ENCODE peak calls at places on chromosomes 12 and 14, in seven cellular contexts. B is mesenchymal stem cell, E is IMR-90, G is mesendoderm, P is neuronal stem cell, C is trophoblast cell, T is H1. H is an unnamed sample.

GRCh38 chr14:56953884-56954283 is 143.6 kb upstream of the OTX2 start:
- DNase-seq in B (no peak), E (no peak), G (peak; percentile 48), P (no peak), C (no peak), T (no peak), H (no peak)

GRCh38 chr14:38808734-38809455 is 294.1 kb downstream of the SEC23A start:
- DNase-seq in B (no peak), E (no peak), G (peak; percentile 53), P (no peak), C (no peak), T (no peak), H (peak; percentile 32)

GRCh38 chr12:115190191-115190590 is 506.2 kb upstream of the TBX3 start:
- DNase-seq in B (no peak), E (no peak), G (no peak), P (no peak), C (no peak), T (no peak), H (no peak)

GRCh38 chr12:47408171-47408871 is 297.5 kb downstream of the RPAP3 start:
- DNase-seq in B (no peak), E (no peak), G (peak; percentile 61), P (no peak), C (peak; percentile 51), T (no peak), H (peak; percentile 54)

GRCh38 chr14:95511687-95512086 is 4.8 kb downstream of the SYNE3 start:
- DNase-seq in B (no peak), E (no peak), G (no peak), P (no peak), C (peak; percentile 9), T (no peak), H (no peak)

GRCh38 chr12:121992059-121992879 is 29.4 kb upstream of the BCL7A start:
- DNase-seq in B (peak; percentile 94), E (peak; percentile 99), G (no peak), P (no peak), C (peak; percentile 84), T (no peak), H (no peak)

GRCh38 chr12:62123721-62124203 is 136.4 kb upstream of the USP15 start:
- DNase-seq in B (peak; percentile 48), E (peak; percentile 56), G (peak; percentile 76), P (peak; percentile 30), C (peak; percentile 66), T (no peak), H (peak; percentile 65)

GRCh38 chr12:94980577-94980976 is 22.9 kb downstream of the NDUFA12 start:
- DNase-seq in B (peak; percentile 48), E (peak; percentile 42), G (no peak), P (no peak), C (peak; percentile 37), T (no peak), H (no peak)

GRCh38 chr14:35229495-35230089 is 62.6 kb upstream of the PSMA6 start:
- DNase-seq in B (no peak), E (no peak), G (peak; percentile 27), P (no peak), C (peak; percentile 50), T (no peak), H (no peak)

GRCh38 chr14:99254391-99255009 is 17.5 kb downstream of the BCL11B start:
- DNase-seq in B (no peak), E (no peak), G (no peak), P (no peak), C (no peak), T (no peak), H (no peak)

GRCh38 chr14:100117647-100118376 is 41.6 kb downstream of the DEGS2 start:
- DNase-seq in B (no peak), E (no peak), G (no peak), P (no peak), C (no peak), T (no peak), H (no peak)

GRCh38 chr12:10849425-10849878 is at the start of gene PRR4:
- DNase-seq in B (no peak), E (no peak), G (no peak), P (no peak), C (no peak), T (no peak), H (no peak)

GRCh38 chr14:100712490-100712889 is 14.2 kb upstream of the DLK1 start:
- DNase-seq in B (no peak), E (no peak), G (no peak), P (no peak), C (no peak), T (no peak), H (no peak)

GRCh38 chr14:104782086-104782822 is 13.3 kb downstream of the AKT1 start:
- DNase-seq in B (no peak), E (no peak), G (no peak), P (no peak), C (no peak), T (no peak), H (no peak)

GRCh38 chr14:54533100-54533499 is 23.4 kb downstream of the CGRRF1 start:
- DNase-seq in B (no peak), E (no peak), G (no peak), P (no peak), C (no peak), T (no peak), H (no peak)
- H2BK5ac ChIP-seq in B (no peak overlapping the region), E (no peak overlapping the region), G (no peak overlapping the region), P (no peak overlapping the region), C (no peak overlapping the region), T (no peak overlapping the region), H (no peak overlapping the region)

DNA sequence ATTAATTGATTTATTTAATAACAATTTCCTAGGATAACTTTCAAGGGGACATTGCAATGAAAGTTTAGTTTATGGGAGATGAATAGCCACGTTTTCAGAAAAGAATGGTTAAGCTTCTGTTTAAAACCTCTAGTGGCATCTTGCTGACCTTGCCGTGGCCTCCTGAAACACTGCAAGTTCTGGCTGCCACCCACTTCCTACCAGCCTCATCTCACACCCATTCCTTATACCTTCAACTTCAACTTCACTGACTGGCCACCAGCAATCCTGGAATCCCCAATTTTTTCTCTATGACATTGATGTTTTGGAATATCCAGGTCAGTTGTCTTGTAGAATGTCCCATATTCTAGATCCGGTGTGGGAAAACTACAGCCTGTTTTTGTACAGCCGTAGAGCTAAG is 5.2 kb upstream of the HELB start:
- DNase-seq in B (no peak), E (no peak), G (no peak), P (no peak), C (no peak), T (no peak), H (no peak)
- H2BK5ac ChIP-seq in B (no peak overlapping the region), E (no peak overlapping the region), G (no peak overlapping the region), P (no peak overlapping the region), C (no peak overlapping the region), T (no peak overlapping the region), H (no peak overlapping the region)

DNA sequence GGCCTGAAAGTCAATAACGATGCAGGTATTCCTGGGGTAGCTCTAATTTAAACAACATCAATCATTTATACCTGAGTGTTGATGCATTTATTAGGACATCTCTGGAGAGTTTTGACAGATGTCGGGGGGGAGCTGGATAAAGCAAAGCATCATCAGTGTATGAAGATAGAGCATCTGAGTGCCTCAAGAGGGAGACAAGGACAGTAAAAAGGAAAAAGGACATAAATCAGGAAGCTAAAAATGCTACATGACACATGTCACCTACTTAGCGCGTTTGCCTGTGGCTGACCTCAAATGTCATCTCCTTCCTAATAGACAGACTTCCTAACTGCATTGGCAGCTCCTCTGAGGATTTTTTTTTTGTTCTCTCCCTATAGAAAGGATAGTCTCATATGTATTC is 259.5 kb upstream of the PKP2 start:
- DNase-seq in B (no peak), E (no peak), G (no peak), P (no peak), C (no peak), T (no peak), H (no peak)
- H2BK5ac ChIP-seq in B (no peak overlapping the region), E (no peak overlapping the region), G (no peak overlapping the region), P (no peak overlapping the region), C (no peak overlapping the region), T (no peak overlapping the region), H (no peak overlapping the region)

DNA sequence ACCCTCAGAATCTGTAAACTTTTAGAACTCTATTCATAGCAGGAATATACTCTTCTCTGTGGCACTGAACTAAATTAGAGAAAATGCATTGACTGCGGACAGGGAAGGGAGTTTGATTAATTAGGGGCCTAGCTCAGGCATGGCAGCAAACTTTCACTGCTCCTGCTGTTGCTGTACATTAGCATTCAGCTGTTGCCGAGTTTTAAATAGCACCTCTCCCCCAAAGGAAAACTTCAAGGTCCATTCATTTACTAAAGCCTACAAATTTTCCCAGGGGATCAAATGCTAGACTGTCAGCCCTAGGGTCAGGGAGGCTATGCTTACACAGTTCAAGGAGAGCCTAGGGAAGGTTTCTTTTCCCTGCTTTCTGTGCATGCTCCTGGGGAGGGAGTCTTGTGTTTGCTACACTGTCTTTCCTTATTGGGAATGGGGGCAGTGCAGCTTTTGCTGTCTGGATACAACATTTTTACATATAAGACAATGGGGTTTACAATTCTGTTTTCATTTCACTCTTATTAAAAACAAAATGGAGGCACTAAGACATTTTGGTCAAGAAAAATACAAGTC is 60.0 kb upstream of the GZMB start:
- DNase-seq in B (no peak), E (no peak), G (no peak), P (no peak), C (no peak), T (no peak), H (no peak)
- H2BK5ac ChIP-seq in B (no peak overlapping the region), E (no peak overlapping the region), G (peak overlapping the region; percentile 9), P (no peak overlapping the region), C (no peak overlapping the region), T (no peak overlapping the region), H (no peak overlapping the region)

GRCh38 chr12:15918066-15918465 is 6.9 kb downstream of the DERA start:
- DNase-seq in B (no peak), E (no peak), G (no peak), P (no peak), C (no peak), T (no peak), H (no peak)
- H2BK5ac ChIP-seq in B (no peak overlapping the region), E (no peak overlapping the region), G (no peak overlapping the region), P (no peak overlapping the region), C (no peak overlapping the region), T (no peak overlapping the region), H (no peak overlapping the region)

GRCh38 chr12:58774008-58774407 is 146.3 kb downstream of the LRIG3 start:
- DNase-seq in B (no peak), E (no peak), G (no peak), P (no peak), C (no peak), T (no peak), H (no peak)

GRCh38 chr12:58777815-58778214 is 142.5 kb downstream of the LRIG3 start:
- DNase-seq in B (no peak), E (no peak), G (no peak), P (no peak), C (no peak), T (no peak), H (no peak)

GRCh38 chr12:58775396-58775795 is 144.9 kb downstream of the LRIG3 start:
- DNase-seq in B (no peak), E (no peak), G (no peak), P (no peak), C (no peak), T (no peak), H (no peak)

GRCh38 chr12:58774731-58775130 is 145.6 kb downstream of the LRIG3 start:
- DNase-seq in B (no peak), E (no peak), G (no peak), P (no peak), C (no peak), T (no peak), H (no peak)

DNA sequence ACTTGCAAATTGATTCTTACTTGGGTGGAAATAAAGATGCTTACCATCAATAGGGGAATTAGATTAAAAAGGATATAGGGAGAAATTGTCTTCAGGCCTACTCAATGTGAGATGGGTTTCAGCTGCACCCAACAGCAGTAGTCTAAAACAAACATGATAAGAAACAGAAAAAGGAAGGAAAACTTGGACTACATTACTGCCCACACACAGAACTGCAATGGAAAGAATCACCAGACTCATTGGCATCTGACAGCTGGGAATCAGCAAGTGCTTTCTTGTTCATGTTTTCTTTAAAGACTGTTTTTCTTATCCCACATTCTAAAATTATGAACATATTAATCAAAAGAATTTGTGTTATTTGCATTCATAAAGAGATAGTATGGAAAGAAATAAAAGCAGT is 144.2 kb downstream of the LRIG3 start:
- DNase-seq in B (no peak), E (no peak), G (no peak), P (no peak), C (no peak), T (no peak), H (no peak)
- H2BK5ac ChIP-seq in B (no peak overlapping the region), E (no peak overlapping the region), G (no peak overlapping the region), P (no peak overlapping the region), C (no peak overlapping the region), T (no peak overlapping the region), H (no peak overlapping the region)